ENCODE peak calls at places on chromosomes 16 and 17, in five cellular contexts. V is fibroblast of lung, Z is adipocyte, A is kidney tubule cell, M is heart left ventricle. E is an unnamed sample.

GRCh38 chr17:7830616-7831015 is 3.4 kb upstream of the KDM6B start:
- DNase-seq in M (no peak), Z (no peak), V (no peak), A (no peak), E (no peak)

GRCh38 chr17:50638851-50639767 is 4.4 kb downstream of the ABCC3 start:
- DNase-seq in Z (peak), A (peak), M (peak), V (peak), E (no peak)

GRCh38 chr16:81493755-81494433 is 49.3 kb downstream of the CMIP start:
- DNase-seq in V (peak), A (peak), Z (peak), M (no peak), E (no peak)

GRCh38 chr17:80182845-80183223 is 13.0 kb downstream of the CARD14 start:
- DNase-seq in M (peak), V (no peak), A (no peak), Z (no peak), E (no peak)

GRCh38 chr16:57479043-57479421 is 7.3 kb downstream of the DOK4 start:
- DNase-seq in M (no peak), A (no peak), V (no peak), Z (peak), E (no peak)

GRCh38 chr17:8162997-8163977 is 539 bp upstream of the VAMP2 start:
- DNase-seq in V (no peak), M (peak), Z (peak), A (no peak), E (no peak)

GRCh38 chr17:12041316-12041715 is 20.6 kb downstream of the MAP2K4 start:
- DNase-seq in Z (peak), V (peak), A (peak), M (no peak), E (no peak)

GRCh38 chr17:63751806-63752205 is 10.2 kb upstream of the STRADA start:
- DNase-seq in A (no peak), Z (no peak), V (no peak), M (no peak), E (no peak)

GRCh38 chr17:45342871-45343526 is 26.2 kb upstream of the MAP3K14 start:
- DNase-seq in V (no peak), M (no peak), A (no peak), Z (no peak), E (no peak)

GRCh38 chr17:794876-795275 is 12.7 kb downstream of the MRM3 start:
- DNase-seq in V (peak), M (peak), Z (peak), A (peak), E (peak)

GRCh38 chr16:11743308-11744074 is 834 bp upstream of the TXNDC11 start:
- DNase-seq in A (peak), Z (peak), M (no peak), V (peak), E (peak)

GRCh38 chr16:88300463-88300835 is 82.3 kb upstream of the ZNF469 start:
- DNase-seq in M (peak), V (no peak), Z (no peak), A (no peak), E (no peak)

GRCh38 chr16:878071-878784 is 77.7 kb upstream of the GNG13 start:
- DNase-seq in M (peak), Z (peak), A (no peak), V (peak), E (peak)

GRCh38 chr17:52105601-52106000 is 52.9 kb downstream of the CA10 start:
- DNase-seq in Z (no peak), V (no peak), M (no peak), A (peak), E (no peak)

GRCh38 chr17:15507896-15508295 is 40.5 kb upstream of the CDRT4 start:
- DNase-seq in Z (no peak), V (no peak), M (no peak), A (no peak), E (no peak)

GRCh38 chr16:86496929-86497381 is 13.4 kb upstream of the FOXF1 start:
- DNase-seq in V (no peak), M (no peak), A (no peak), Z (no peak), E (no peak)

GRCh38 chr16:4517812-4518211 is 20.8 kb downstream of the CDIP1 start:
- DNase-seq in Z (peak), M (no peak), V (peak), A (peak), E (no peak)

GRCh38 chr17:77002103-77003045 is 134.2 kb downstream of the MGAT5B start:
- DNase-seq in V (peak), M (no peak), Z (no peak), A (peak), E (no peak)

GRCh38 chr16:51982715-51983680 is 563.9 kb downstream of the TOX3 start:
- DNase-seq in A (peak), Z (peak), V (peak), M (no peak), E (no peak)

GRCh38 chr16:4217246-4218131 is 24.4 kb downstream of the SRL start:
- DNase-seq in A (no peak), M (peak), V (no peak), Z (no peak), E (no peak)

E was measured in CD8-positive, alpha-beta memory T cell.